ENCODE peak calls at places on chromosomes 4 and X, in ten cellular contexts. F is anterior cingulate cortex; O is nephron progenitor cell; P is AG08395; B is HFFc6; W is CD4-positive, CD25-positive, alpha-beta regulatory T cell; H is globus pallidus; M is tibial artery; G is NCI-H345; T is stimulated activated CD4-positive, alpha-beta T cell treated with anti-CD3 and anti-CD28 coated beads, Interleukin-1b, Interleukin-23, amount 100 ng/mL, for 24 hours. Q is an unnamed sample.

GRCh38 chrX:154490021-154490413 is 412 bp downstream of the SLC10A3 start:
- DNase-seq in P (peak), T (no peak), M (no peak), F (peak), H (no peak), G (no peak), B (peak), W (peak), O (no peak), Q (no peak)

GRCh38 chrX:4570141-4570540 is 856.7 kb upstream of the PRKX start:
- DNase-seq in G (no peak), F (no peak), P (no peak), W (no peak), B (no peak), M (no peak), H (no peak), T (no peak), O (no peak), Q (no peak)

GRCh38 chr4:54967289-54967688 is 158.1 kb downstream of the KDR start:
- DNase-seq in M (no peak), H (no peak), W (no peak), P (no peak), F (no peak), T (no peak), G (no peak), O (no peak), B (no peak), Q (no peak)

GRCh38 chrX:10085223-10085622 is 71.6 kb upstream of the CLCN4 start:
- DNase-seq in F (no peak), W (no peak), M (no peak), T (no peak), O (no peak), H (no peak), B (no peak), P (no peak), G (no peak), Q (no peak)

GRCh38 chr4:139568206-139568969 is 12.4 kb upstream of the SETD7 start:
- DNase-seq in H (peak), M (no peak), T (no peak), G (no peak), O (no peak), F (peak), B (no peak), W (no peak), P (no peak), Q (no peak)

GRCh38 chr4:3106339-3107186 is 32.1 kb downstream of the HTT start:
- DNase-seq in O (peak), H (peak), P (peak), T (peak), B (peak), M (peak), W (peak), F (peak), G (peak), Q (peak)

GRCh38 chr4:88960576-88960975 is 96.4 kb downstream of the FAM13A start:
- DNase-seq in H (no peak), P (no peak), G (no peak), T (no peak), M (no peak), B (no peak), O (no peak), W (no peak), F (no peak), Q (no peak)

GRCh38 chr4:124480061-124480460 is 232.5 kb downstream of the ANKRD50 start:
- DNase-seq in M (no peak), W (no peak), B (no peak), H (no peak), O (no peak), F (no peak), P (no peak), T (no peak), G (no peak), Q (no peak)

GRCh38 chrX:119885554-119886428 is 9.9 kb upstream of the AKAP14 start:
- DNase-seq in O (no peak), P (no peak), T (no peak), G (no peak), F (no peak), H (peak), W (no peak), M (no peak), B (peak), Q (peak)

GRCh38 chr4:176002007-176002623 is 63.5 kb upstream of the WDR17 start:
- DNase-seq in F (peak), B (no peak), P (peak), M (no peak), T (peak), H (peak), O (peak), G (peak), W (no peak), Q (no peak)

GRCh38 chr4:30380404-30380998 is 339.7 kb upstream of the PCDH7 start:
- DNase-seq in F (no peak), T (peak), G (peak), P (peak), O (peak), H (peak), M (no peak), W (no peak), B (peak), Q (peak)

Q was measured in HuH-7.